ENCODE peak calls at places on chromosomes 3 and 15, in seven cellular contexts. One of them, this sample, is unnamed.

GRCh38 chr3:119322021-119322522 is 27.9 kb downstream of the ARHGAP31 start:
- DNase-seq in trophoblast cell: peak; percentile 36
- DNase-seq in H9: no peak
- DNase-seq in mesendoderm: no peak
- DNase-seq in IMR-90: peak; percentile 47
- DNase-seq in H1: no peak
- DNase-seq in mesenchymal stem cell: peak; percentile 45
- DNase-seq in this sample: no peak

GRCh38 chr3:124362418-124362817 is 367.8 kb upstream of the UMPS start:
- DNase-seq in trophoblast cell: no peak
- DNase-seq in IMR-90: no peak
- DNase-seq in H1: no peak
- DNase-seq in H9: no peak
- DNase-seq in mesenchymal stem cell: no peak
- DNase-seq in mesendoderm: no peak
- DNase-seq in this sample: no peak

GRCh38 chr3:193997228-193998192 is 138.4 kb upstream of the HES1 start:
- DNase-seq in IMR-90: no peak
- DNase-seq in trophoblast cell: no peak
- DNase-seq in H1: no peak
- DNase-seq in H9: no peak
- DNase-seq in mesendoderm: no peak
- DNase-seq in mesenchymal stem cell: peak; percentile 32
- DNase-seq in this sample: no peak

GRCh38 chr3:23312866-23313265 is 109.7 kb downstream of the UBE2E2 start:
- DNase-seq in trophoblast cell: no peak
- DNase-seq in H9: no peak
- DNase-seq in mesendoderm: no peak
- DNase-seq in mesenchymal stem cell: peak; percentile 5
- DNase-seq in H1: no peak
- DNase-seq in IMR-90: peak; percentile 51
- DNase-seq in this sample: no peak

GRCh38 chr3:127159547-127159946 is 33.4 kb upstream of the PRR23E start:
- DNase-seq in H1: no peak
- DNase-seq in mesendoderm: no peak
- DNase-seq in trophoblast cell: no peak
- DNase-seq in mesenchymal stem cell: no peak
- DNase-seq in IMR-90: no peak
- DNase-seq in H9: no peak
- DNase-seq in this sample: peak; percentile 75

GRCh38 chr15:53884441-53884840 is 93.8 kb upstream of the UNC13C start:
- DNase-seq in mesendoderm: peak; percentile 7
- DNase-seq in H1: no peak
- DNase-seq in IMR-90: no peak
- DNase-seq in H9: no peak
- DNase-seq in mesenchymal stem cell: no peak
- DNase-seq in trophoblast cell: peak; percentile 73
- DNase-seq in this sample: no peak

GRCh38 chr3:134430950-134431445 is 54.8 kb downstream of the ANAPC13 start:
- DNase-seq in IMR-90: peak; percentile 78
- DNase-seq in mesenchymal stem cell: no peak
- DNase-seq in mesendoderm: no peak
- DNase-seq in H9: no peak
- DNase-seq in trophoblast cell: peak; percentile 92
- DNase-seq in H1: no peak
- DNase-seq in this sample: no peak

GRCh38 chr3:129356756-129357425 is 71.5 kb downstream of the EFCAB12 start:
- DNase-seq in H1: no peak
- DNase-seq in mesenchymal stem cell: no peak
- DNase-seq in IMR-90: no peak
- DNase-seq in H9: no peak
- DNase-seq in mesendoderm: no peak
- DNase-seq in trophoblast cell: no peak
- DNase-seq in this sample: no peak

GRCh38 chr3:109921509-109921908 is 584.2 kb upstream of the DPPA4 start:
- DNase-seq in H1: no peak
- DNase-seq in mesenchymal stem cell: peak; percentile 8
- DNase-seq in trophoblast cell: no peak
- DNase-seq in IMR-90: no peak
- DNase-seq in mesendoderm: no peak
- DNase-seq in H9: no peak
- DNase-seq in this sample: no peak

GRCh38 chr3:106071306-106071705 is 202.5 kb upstream of the CBLB start:
- DNase-seq in mesendoderm: no peak
- DNase-seq in H1: no peak
- DNase-seq in H9: no peak
- DNase-seq in trophoblast cell: no peak
- DNase-seq in mesenchymal stem cell: no peak
- DNase-seq in IMR-90: no peak
- DNase-seq in this sample: no peak

GRCh38 chr3:120174811-120175210 is 80.6 kb upstream of the GSK3B start:
- DNase-seq in mesendoderm: no peak
- DNase-seq in H1: no peak
- DNase-seq in mesenchymal stem cell: no peak
- DNase-seq in H9: no peak
- DNase-seq in IMR-90: no peak
- DNase-seq in trophoblast cell: no peak
- DNase-seq in this sample: no peak

GRCh38 chr3:149659173-149659468 is 1.3 kb upstream of the WWTR1 start:
- DNase-seq in H1: no peak
- DNase-seq in IMR-90: no peak
- DNase-seq in mesenchymal stem cell: no peak
- DNase-seq in mesendoderm: no peak
- DNase-seq in H9: no peak
- DNase-seq in trophoblast cell: peak; percentile 45
- DNase-seq in this sample: no peak

GRCh38 chr3:171788546-171789351 is 21.5 kb downstream of the PLD1 start:
- DNase-seq in H1: no peak
- DNase-seq in mesendoderm: peak; percentile 31
- DNase-seq in mesenchymal stem cell: peak; percentile 89
- DNase-seq in H9: no peak
- DNase-seq in IMR-90: peak; percentile 94
- DNase-seq in trophoblast cell: no peak
- DNase-seq in this sample: no peak

GRCh38 chr3:42174679-42175660 is 83.8 kb downstream of the TRAK1 start:
- DNase-seq in mesendoderm: no peak
- DNase-seq in H9: no peak
- DNase-seq in H1: no peak
- DNase-seq in trophoblast cell: no peak
- DNase-seq in IMR-90: no peak
- DNase-seq in mesenchymal stem cell: no peak
- DNase-seq in this sample: no peak

GRCh38 chr3:176352716-176353334 is 844.5 kb downstream of the TBL1XR1 start:
- DNase-seq in mesenchymal stem cell: peak; percentile 12
- DNase-seq in IMR-90: peak; percentile 22
- DNase-seq in H9: no peak
- DNase-seq in mesendoderm: no peak
- DNase-seq in trophoblast cell: no peak
- DNase-seq in H1: no peak
- DNase-seq in this sample: no peak

GRCh38 chr3:131541288-131541687 is 38.5 kb upstream of the MRPL3 start:
- DNase-seq in mesendoderm: no peak
- DNase-seq in IMR-90: no peak
- DNase-seq in trophoblast cell: no peak
- DNase-seq in mesenchymal stem cell: no peak
- DNase-seq in H1: no peak
- DNase-seq in H9: no peak
- DNase-seq in this sample: no peak

GRCh38 chr3:14127516-14128161 is 2.8 kb downstream of the TMEM43 start:
- DNase-seq in trophoblast cell: peak; percentile 67
- DNase-seq in H9: peak; percentile 2
- DNase-seq in mesendoderm: no peak
- DNase-seq in mesenchymal stem cell: no peak
- DNase-seq in H1: no peak
- DNase-seq in IMR-90: no peak
- DNase-seq in this sample: no peak

GRCh38 chr3:133256787-133257483 is 142.9 kb upstream of the BFSP2 start:
- DNase-seq in H1: no peak
- DNase-seq in H9: no peak
- DNase-seq in trophoblast cell: no peak
- DNase-seq in mesenchymal stem cell: no peak
- DNase-seq in IMR-90: no peak
- DNase-seq in mesendoderm: no peak
- DNase-seq in this sample: no peak

GRCh38 chr3:194688207-194688711 is 2.6 kb downstream of the FAM43A start:
- DNase-seq in H9: peak; percentile 64
- DNase-seq in mesenchymal stem cell: peak; percentile 46
- DNase-seq in H1: no peak
- DNase-seq in mesendoderm: peak; percentile 86
- DNase-seq in trophoblast cell: peak; percentile 54
- DNase-seq in IMR-90: peak; percentile 23
- DNase-seq in this sample: peak; percentile 11

GRCh38 chr3:339346-339745 is 142.8 kb downstream of the CHL1 start:
- DNase-seq in trophoblast cell: peak; percentile 49
- DNase-seq in mesenchymal stem cell: no peak
- DNase-seq in mesendoderm: peak; percentile 14
- DNase-seq in H9: no peak
- DNase-seq in IMR-90: no peak
- DNase-seq in H1: no peak
- DNase-seq in this sample: no peak

GRCh38 chr3:85821130-85821756 is 862.5 kb downstream of the CADM2 start:
- DNase-seq in mesendoderm: peak; percentile 63
- DNase-seq in IMR-90: no peak
- DNase-seq in trophoblast cell: peak; percentile 24
- DNase-seq in H1: peak; percentile 13
- DNase-seq in mesenchymal stem cell: no peak
- DNase-seq in H9: peak; percentile 49
- DNase-seq in this sample: peak; percentile 11

GRCh38 chr15:75884041-75884440 is 19.6 kb upstream of the FBXO22 start:
- DNase-seq in trophoblast cell: no peak
- DNase-seq in H1: no peak
- DNase-seq in mesenchymal stem cell: no peak
- DNase-seq in H9: no peak
- DNase-seq in IMR-90: peak; percentile 67
- DNase-seq in mesendoderm: no peak
- DNase-seq in this sample: no peak
- H3K4ac ChIP-seq in trophoblast cell: no peak overlapping the region
- H3K4ac ChIP-seq in H1: no peak overlapping the region
- H3K4ac ChIP-seq in mesenchymal stem cell: no peak overlapping the region
- H3K4ac ChIP-seq in H9: no peak overlapping the region
- H3K4ac ChIP-seq in IMR-90: no peak overlapping the region
- H3K4ac ChIP-seq in mesendoderm: no peak overlapping the region
- H3K4ac ChIP-seq in this sample: no peak overlapping the region

GRCh38 chr15:44136991-44137477 is 58.0 kb downstream of the FRMD5 start:
- DNase-seq in H9: no peak
- DNase-seq in mesenchymal stem cell: no peak
- DNase-seq in H1: no peak
- DNase-seq in mesendoderm: peak; percentile 7
- DNase-seq in IMR-90: no peak
- DNase-seq in trophoblast cell: no peak
- DNase-seq in this sample: no peak
- H3K4ac ChIP-seq in H9: no peak overlapping the region
- H3K4ac ChIP-seq in mesenchymal stem cell: no peak overlapping the region
- H3K4ac ChIP-seq in H1: no peak overlapping the region
- H3K4ac ChIP-seq in mesendoderm: no peak overlapping the region
- H3K4ac ChIP-seq in IMR-90: peak overlapping the region; percentile 29
- H3K4ac ChIP-seq in trophoblast cell: no peak overlapping the region
- H3K4ac ChIP-seq in this sample: no peak overlapping the region

GRCh38 chr15:56839099-56839498 is 79.3 kb upstream of the TCF12 start:
- DNase-seq in IMR-90: no peak
- DNase-seq in trophoblast cell: no peak
- DNase-seq in H9: no peak
- DNase-seq in mesenchymal stem cell: no peak
- DNase-seq in H1: no peak
- DNase-seq in mesendoderm: no peak
- DNase-seq in this sample: no peak

GRCh38 chr15:56835598-56836275 is 82.7 kb upstream of the TCF12 start:
- DNase-seq in H9: no peak
- DNase-seq in H1: no peak
- DNase-seq in mesendoderm: no peak
- DNase-seq in IMR-90: peak; percentile 23
- DNase-seq in mesenchymal stem cell: no peak
- DNase-seq in trophoblast cell: no peak
- DNase-seq in this sample: no peak

GRCh38 chr15:56837281-56837680 is 81.2 kb upstream of the TCF12 start:
- DNase-seq in mesendoderm: peak; percentile 6
- DNase-seq in IMR-90: peak; percentile 65
- DNase-seq in mesenchymal stem cell: peak; percentile 24
- DNase-seq in H9: no peak
- DNase-seq in H1: no peak
- DNase-seq in trophoblast cell: peak; percentile 14
- DNase-seq in this sample: no peak

GRCh38 chr15:56839641-56840040 is 78.8 kb upstream of the TCF12 start:
- DNase-seq in IMR-90: no peak
- DNase-seq in trophoblast cell: no peak
- DNase-seq in H9: no peak
- DNase-seq in mesenchymal stem cell: no peak
- DNase-seq in H1: no peak
- DNase-seq in mesendoderm: no peak
- DNase-seq in this sample: no peak

DNA sequence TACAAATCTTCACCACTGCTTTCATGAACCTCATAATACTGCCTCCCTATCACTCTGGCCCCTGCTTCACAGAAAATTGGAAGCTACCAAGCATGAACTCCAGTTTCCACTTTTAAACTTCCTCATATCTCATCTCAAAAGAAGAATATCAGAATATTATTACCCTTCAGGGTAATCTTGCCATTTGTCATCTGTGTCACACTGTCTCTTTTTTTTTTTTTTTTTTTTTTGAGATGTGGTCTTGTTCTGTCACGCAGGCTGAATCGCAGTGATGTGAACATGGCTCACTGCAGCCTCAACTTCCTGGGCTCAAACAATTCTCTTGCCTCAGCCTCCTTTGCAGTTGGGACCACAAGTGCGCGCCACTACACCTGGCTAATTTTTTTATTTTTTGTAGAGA is 80.4 kb upstream of the TCF12 start:
- DNase-seq in mesendoderm: no peak
- DNase-seq in IMR-90: no peak
- DNase-seq in mesenchymal stem cell: no peak
- DNase-seq in trophoblast cell: no peak
- DNase-seq in H9: no peak
- DNase-seq in H1: no peak
- DNase-seq in this sample: no peak
- H3K4ac ChIP-seq in mesendoderm: no peak overlapping the region
- H3K4ac ChIP-seq in IMR-90: peak overlapping the region; percentile 1
- H3K4ac ChIP-seq in mesenchymal stem cell: no peak overlapping the region
- H3K4ac ChIP-seq in trophoblast cell: no peak overlapping the region
- H3K4ac ChIP-seq in H9: no peak overlapping the region
- H3K4ac ChIP-seq in H1: no peak overlapping the region
- H3K4ac ChIP-seq in this sample: no peak overlapping the region

GRCh38 chr3:157103280-157103679 is 56.7 kb downstream of the CCNL1 start:
- DNase-seq in H9: no peak
- DNase-seq in mesenchymal stem cell: no peak
- DNase-seq in mesendoderm: no peak
- DNase-seq in H1: no peak
- DNase-seq in IMR-90: no peak
- DNase-seq in trophoblast cell: no peak
- DNase-seq in this sample: no peak

GRCh38 chr3:157100997-157101396 is 59.0 kb downstream of the CCNL1 start:
- DNase-seq in trophoblast cell: no peak
- DNase-seq in mesendoderm: no peak
- DNase-seq in H9: no peak
- DNase-seq in H1: no peak
- DNase-seq in mesenchymal stem cell: no peak
- DNase-seq in IMR-90: peak; percentile 55
- DNase-seq in this sample: no peak

GRCh38 chr3:157100079-157100477 is 59.9 kb downstream of the CCNL1 start:
- DNase-seq in IMR-90: no peak
- DNase-seq in H1: no peak
- DNase-seq in H9: no peak
- DNase-seq in trophoblast cell: no peak
- DNase-seq in mesendoderm: no peak
- DNase-seq in mesenchymal stem cell: no peak
- DNase-seq in this sample: no peak

GRCh38 chr3:157102098-157102497 is 57.8 kb downstream of the CCNL1 start:
- DNase-seq in IMR-90: no peak
- DNase-seq in H1: no peak
- DNase-seq in trophoblast cell: no peak
- DNase-seq in H9: no peak
- DNase-seq in mesenchymal stem cell: no peak
- DNase-seq in mesendoderm: no peak
- DNase-seq in this sample: no peak

GRCh38 chr3:157101470-157101869 is 58.5 kb downstream of the CCNL1 start:
- DNase-seq in mesendoderm: no peak
- DNase-seq in IMR-90: no peak
- DNase-seq in mesenchymal stem cell: no peak
- DNase-seq in H9: no peak
- DNase-seq in trophoblast cell: no peak
- DNase-seq in H1: no peak
- DNase-seq in this sample: no peak
- H3K4ac ChIP-seq in mesendoderm: no peak overlapping the region
- H3K4ac ChIP-seq in IMR-90: no peak overlapping the region
- H3K4ac ChIP-seq in mesenchymal stem cell: no peak overlapping the region
- H3K4ac ChIP-seq in H9: no peak overlapping the region
- H3K4ac ChIP-seq in trophoblast cell: no peak overlapping the region
- H3K4ac ChIP-seq in H1: no peak overlapping the region
- H3K4ac ChIP-seq in this sample: no peak overlapping the region